ENCODE peak calls at places on chromosome 7, in nine cellular contexts. One of them, this sample, is unnamed.

GRCh38 chr7:8084772-8085171 is 116.2 kb downstream of the GLCCI1 start:
- DNase-seq in MCF 10A: no peak
- DNase-seq in cardiac muscle cell: no peak
- DNase-seq in astrocyte: no peak
- DNase-seq in uterus: no peak
- DNase-seq in BJ: no peak
- DNase-seq in GM10248: no peak
- DNase-seq in CD4-positive, alpha-beta T cell: no peak
- DNase-seq in neural crest cell: no peak
- DNase-seq in this sample: no peak

GRCh38 chr7:138248609-138249008 is 172.3 kb downstream of the AKR1D1 start:
- DNase-seq in MCF 10A: no peak
- DNase-seq in cardiac muscle cell: peak; percentile 25
- DNase-seq in astrocyte: peak; percentile 21
- DNase-seq in uterus: no peak
- DNase-seq in BJ: no peak
- DNase-seq in GM10248: no peak
- DNase-seq in CD4-positive, alpha-beta T cell: no peak
- DNase-seq in neural crest cell: no peak
- DNase-seq in this sample: no peak

GRCh38 chr7:143049380-143049779 is 2.8 kb upstream of the OR6V1 start:
- DNase-seq in MCF 10A: no peak
- DNase-seq in cardiac muscle cell: peak; percentile 20
- DNase-seq in astrocyte: no peak
- DNase-seq in uterus: no peak
- DNase-seq in BJ: no peak
- DNase-seq in GM10248: no peak
- DNase-seq in CD4-positive, alpha-beta T cell: no peak
- DNase-seq in neural crest cell: no peak
- DNase-seq in this sample: no peak

GRCh38 chr7:139231513-139232376 is 708 bp downstream of the UBN2 start:
- DNase-seq in MCF 10A: peak; percentile 56
- DNase-seq in cardiac muscle cell: peak; percentile 39
- DNase-seq in astrocyte: no peak
- DNase-seq in uterus: peak; percentile 20
- DNase-seq in BJ: no peak
- DNase-seq in GM10248: peak; percentile 43
- DNase-seq in CD4-positive, alpha-beta T cell: peak; percentile 41
- DNase-seq in neural crest cell: peak; percentile 14
- DNase-seq in this sample: peak; percentile 89

GRCh38 chr7:112874909-112875308 is 84.7 kb upstream of the TMEM168 start:
- DNase-seq in MCF 10A: no peak
- DNase-seq in cardiac muscle cell: no peak
- DNase-seq in astrocyte: peak; percentile 41
- DNase-seq in uterus: no peak
- DNase-seq in BJ: no peak
- DNase-seq in GM10248: no peak
- DNase-seq in CD4-positive, alpha-beta T cell: no peak
- DNase-seq in neural crest cell: no peak
- DNase-seq in this sample: no peak

GRCh38 chr7:158003441-158004122 is 584.0 kb downstream of the PTPRN2 start:
- DNase-seq in MCF 10A: no peak
- DNase-seq in cardiac muscle cell: no peak
- DNase-seq in astrocyte: no peak
- DNase-seq in uterus: no peak
- DNase-seq in BJ: no peak
- DNase-seq in GM10248: no peak
- DNase-seq in CD4-positive, alpha-beta T cell: no peak
- DNase-seq in neural crest cell: no peak
- DNase-seq in this sample: no peak

GRCh38 chr7:96300487-96300886 is 21.4 kb downstream of the SLC25A13 start:
- DNase-seq in MCF 10A: no peak
- DNase-seq in cardiac muscle cell: peak; percentile 34
- DNase-seq in astrocyte: no peak
- DNase-seq in uterus: no peak
- DNase-seq in BJ: no peak
- DNase-seq in GM10248: no peak
- DNase-seq in CD4-positive, alpha-beta T cell: no peak
- DNase-seq in neural crest cell: no peak
- DNase-seq in this sample: no peak

GRCh38 chr7:19665399-19666008 is 43.3 kb downstream of the POLR1F start:
- DNase-seq in MCF 10A: peak; percentile 51
- DNase-seq in cardiac muscle cell: peak; percentile 55
- DNase-seq in astrocyte: peak; percentile 13
- DNase-seq in uterus: no peak
- DNase-seq in BJ: no peak
- DNase-seq in GM10248: peak; percentile 21
- DNase-seq in CD4-positive, alpha-beta T cell: no peak
- DNase-seq in neural crest cell: no peak
- DNase-seq in this sample: no peak

GRCh38 chr7:117873056-117873932 is at the start of gene CTTNBP2:
- DNase-seq in MCF 10A: peak; percentile 48
- DNase-seq in cardiac muscle cell: peak; percentile 55
- DNase-seq in astrocyte: peak; percentile 40
- DNase-seq in uterus: peak; percentile 62
- DNase-seq in BJ: no peak
- DNase-seq in GM10248: peak; percentile 25
- DNase-seq in CD4-positive, alpha-beta T cell: no peak
- DNase-seq in neural crest cell: peak; percentile 51
- DNase-seq in this sample: peak; percentile 81

GRCh38 chr7:37666026-37666780 is 17.4 kb upstream of the GPR141 start:
- DNase-seq in MCF 10A: peak; percentile 95
- DNase-seq in cardiac muscle cell: no peak
- DNase-seq in astrocyte: no peak
- DNase-seq in uterus: no peak
- DNase-seq in BJ: no peak
- DNase-seq in GM10248: no peak
- DNase-seq in CD4-positive, alpha-beta T cell: no peak
- DNase-seq in neural crest cell: no peak
- DNase-seq in this sample: no peak

GRCh38 chr7:147722119-147722518 is 868.4 kb upstream of the C7orf33 start:
- DNase-seq in MCF 10A: no peak
- DNase-seq in cardiac muscle cell: no peak
- DNase-seq in astrocyte: no peak
- DNase-seq in uterus: no peak
- DNase-seq in BJ: no peak
- DNase-seq in GM10248: no peak
- DNase-seq in CD4-positive, alpha-beta T cell: no peak
- DNase-seq in neural crest cell: no peak
- DNase-seq in this sample: no peak

GRCh38 chr7:45658716-45659495 is 84.7 kb downstream of the ADCY1 start:
- DNase-seq in MCF 10A: no peak
- DNase-seq in cardiac muscle cell: no peak
- DNase-seq in astrocyte: no peak
- DNase-seq in uterus: no peak
- DNase-seq in BJ: no peak
- DNase-seq in GM10248: no peak
- DNase-seq in CD4-positive, alpha-beta T cell: no peak
- DNase-seq in neural crest cell: no peak
- DNase-seq in this sample: no peak

GRCh38 chr7:55128693-55129394 is 110.0 kb downstream of the EGFR start:
- DNase-seq in MCF 10A: peak; percentile 33
- DNase-seq in cardiac muscle cell: peak; percentile 85
- DNase-seq in astrocyte: peak; percentile 67
- DNase-seq in uterus: peak; percentile 65
- DNase-seq in BJ: no peak
- DNase-seq in GM10248: no peak
- DNase-seq in CD4-positive, alpha-beta T cell: no peak
- DNase-seq in neural crest cell: no peak
- DNase-seq in this sample: no peak

GRCh38 chr7:55129409-55130078 is 110.7 kb downstream of the EGFR start:
- DNase-seq in MCF 10A: peak; percentile 89
- DNase-seq in cardiac muscle cell: peak; percentile 68
- DNase-seq in astrocyte: peak; percentile 67
- DNase-seq in uterus: no peak
- DNase-seq in BJ: no peak
- DNase-seq in GM10248: no peak
- DNase-seq in CD4-positive, alpha-beta T cell: no peak
- DNase-seq in neural crest cell: no peak
- DNase-seq in this sample: peak; percentile 90

GRCh38 chr7:55131421-55131929 is 112.7 kb downstream of the EGFR start:
- DNase-seq in MCF 10A: no peak
- DNase-seq in cardiac muscle cell: no peak
- DNase-seq in astrocyte: no peak
- DNase-seq in uterus: no peak
- DNase-seq in BJ: no peak
- DNase-seq in GM10248: no peak
- DNase-seq in CD4-positive, alpha-beta T cell: no peak
- DNase-seq in neural crest cell: peak; percentile 52
- DNase-seq in this sample: no peak

GRCh38 chr7:55130554-55131198 is 111.9 kb downstream of the EGFR start:
- DNase-seq in MCF 10A: no peak
- DNase-seq in cardiac muscle cell: peak; percentile 83
- DNase-seq in astrocyte: peak; percentile 92
- DNase-seq in uterus: peak; percentile 67
- DNase-seq in BJ: no peak
- DNase-seq in GM10248: peak; percentile 40
- DNase-seq in CD4-positive, alpha-beta T cell: no peak
- DNase-seq in neural crest cell: peak; percentile 46
- DNase-seq in this sample: no peak

DNA sequence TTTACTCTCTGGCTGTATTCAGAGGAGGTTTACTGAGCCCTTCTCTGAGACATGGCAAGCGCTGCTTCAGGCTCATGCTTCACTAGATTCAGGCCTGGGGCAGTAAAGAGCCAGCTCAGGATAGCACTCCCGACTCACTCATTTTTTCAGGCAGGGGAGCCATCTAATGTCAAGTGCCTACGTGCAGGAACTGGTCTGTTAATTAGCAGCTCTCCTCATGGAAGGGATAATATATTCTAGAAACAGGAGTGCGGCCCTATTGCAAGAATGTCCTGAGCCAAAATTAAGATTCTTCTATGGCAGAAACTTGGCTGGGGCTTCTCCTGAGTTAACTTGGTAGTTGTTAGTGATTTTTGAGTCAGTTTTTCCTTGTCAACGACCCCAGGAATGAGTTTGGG is 111.3 kb downstream of the EGFR start:
- DNase-seq in MCF 10A: no peak
- DNase-seq in cardiac muscle cell: peak; percentile 68
- DNase-seq in astrocyte: peak; percentile 66
- DNase-seq in uterus: no peak
- DNase-seq in BJ: no peak
- DNase-seq in GM10248: no peak
- DNase-seq in CD4-positive, alpha-beta T cell: no peak
- DNase-seq in neural crest cell: no peak
- DNase-seq in this sample: no peak
- TF ChIP-seq CTCF in MCF 10A: no peak
- TF ChIP-seq CTCF in cardiac muscle cell: no peak
- TF ChIP-seq CTCF in astrocyte: no peak
- TF ChIP-seq CTCF in uterus: no peak
- TF ChIP-seq CTCF in BJ: no peak
- TF ChIP-seq CTCF in GM10248: no peak
- TF ChIP-seq CTCF in CD4-positive, alpha-beta T cell: no peak
- TF ChIP-seq CTCF in neural crest cell: no peak
- TF ChIP-seq CTCF in this sample: no peak

DNA sequence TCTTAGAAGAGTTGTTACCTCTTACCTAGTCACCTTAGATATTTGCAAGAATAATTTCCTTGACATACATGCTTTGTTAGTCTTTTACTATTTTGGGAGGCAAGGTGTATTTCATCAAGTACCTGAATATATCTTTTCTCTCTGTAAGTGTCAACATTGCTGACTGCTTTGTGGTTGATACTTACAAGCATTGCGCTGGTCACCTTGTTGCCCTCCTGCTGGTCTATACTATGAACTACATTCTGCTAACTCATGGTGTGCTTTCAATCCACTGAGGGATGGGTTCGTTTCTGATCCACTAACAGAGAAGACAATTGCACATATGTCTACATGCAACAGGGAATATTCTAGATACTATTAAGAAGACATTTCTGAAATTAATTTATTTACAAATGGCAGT is 837.8 kb upstream of the COBL start:
- DNase-seq in MCF 10A: peak; percentile 1
- DNase-seq in cardiac muscle cell: no peak
- DNase-seq in astrocyte: no peak
- DNase-seq in uterus: no peak
- DNase-seq in BJ: no peak
- DNase-seq in GM10248: no peak
- DNase-seq in CD4-positive, alpha-beta T cell: no peak
- DNase-seq in neural crest cell: no peak
- DNase-seq in this sample: no peak
- TF ChIP-seq CTCF in MCF 10A: peak; percentile 14
- TF ChIP-seq CTCF in cardiac muscle cell: no peak
- TF ChIP-seq CTCF in astrocyte: no peak
- TF ChIP-seq CTCF in uterus: no peak
- TF ChIP-seq CTCF in BJ: no peak
- TF ChIP-seq CTCF in GM10248: no peak
- TF ChIP-seq CTCF in CD4-positive, alpha-beta T cell: no peak
- TF ChIP-seq CTCF in neural crest cell: peak; percentile 40
- TF ChIP-seq CTCF in this sample: no peak

DNA sequence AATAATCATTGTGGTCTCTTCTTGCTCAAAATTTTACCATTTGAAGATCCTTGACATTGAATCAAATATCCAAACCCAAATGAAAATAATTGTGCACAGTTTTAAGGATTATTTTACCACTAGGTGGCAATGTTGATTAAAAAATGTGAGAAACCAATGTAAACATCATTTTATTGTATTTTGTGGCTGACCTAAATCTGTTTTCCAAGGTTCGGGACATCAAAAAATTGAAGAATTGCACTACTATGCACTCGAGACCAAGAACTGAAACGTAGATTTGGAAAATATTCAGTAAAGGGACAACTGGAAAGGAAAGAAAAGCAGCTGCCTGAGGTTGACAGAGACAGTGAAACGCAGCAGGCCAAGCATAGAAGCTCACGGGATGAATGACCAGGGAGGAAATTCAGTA is 259.3 kb downstream of the SNX13 start:
- DNase-seq in MCF 10A: peak; percentile 41
- DNase-seq in cardiac muscle cell: peak; percentile 70
- DNase-seq in astrocyte: no peak
- DNase-seq in uterus: no peak
- DNase-seq in BJ: no peak
- DNase-seq in GM10248: no peak
- DNase-seq in CD4-positive, alpha-beta T cell: no peak
- DNase-seq in neural crest cell: no peak
- DNase-seq in this sample: no peak
- TF ChIP-seq CTCF in MCF 10A: peak; percentile 35
- TF ChIP-seq CTCF in cardiac muscle cell: peak; percentile 34
- TF ChIP-seq CTCF in astrocyte: peak; percentile 46
- TF ChIP-seq CTCF in uterus: peak; percentile 53
- TF ChIP-seq CTCF in BJ: peak; percentile 20
- TF ChIP-seq CTCF in GM10248: peak; percentile 34
- TF ChIP-seq CTCF in CD4-positive, alpha-beta T cell: peak; percentile 72
- TF ChIP-seq CTCF in neural crest cell: peak; percentile 65
- TF ChIP-seq CTCF in this sample: peak; percentile 47

DNA sequence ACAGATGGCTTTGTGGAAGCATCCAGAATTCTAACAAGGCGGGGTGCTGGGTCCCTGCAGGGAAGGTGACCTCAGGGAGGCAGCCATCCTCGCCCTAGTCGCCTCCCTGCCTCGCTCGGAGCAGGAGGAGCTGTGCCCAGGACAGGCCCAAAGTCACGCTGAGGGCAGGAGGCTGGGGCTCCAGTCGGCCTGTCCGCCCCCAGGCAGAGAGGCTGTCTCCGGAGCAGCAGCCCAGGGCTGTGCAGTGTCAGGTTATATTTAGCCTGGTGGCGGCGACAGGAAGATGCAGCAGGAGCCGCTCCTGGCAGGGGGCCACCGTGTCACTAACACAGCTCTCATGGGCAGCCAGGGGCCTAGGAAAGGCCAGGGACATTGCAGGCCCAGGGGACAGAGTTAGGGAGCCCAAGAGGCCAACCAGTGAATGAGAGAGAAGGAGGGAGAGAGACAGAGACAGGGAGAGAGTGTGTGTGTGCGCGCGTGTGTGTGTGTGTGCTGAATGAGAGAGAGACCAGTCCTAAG is 13.5 kb downstream of the KCNH2 start:
- DNase-seq in MCF 10A: no peak
- DNase-seq in cardiac muscle cell: no peak
- DNase-seq in astrocyte: no peak
- DNase-seq in uterus: no peak
- DNase-seq in BJ: no peak
- DNase-seq in GM10248: no peak
- DNase-seq in CD4-positive, alpha-beta T cell: no peak
- DNase-seq in neural crest cell: no peak
- DNase-seq in this sample: no peak
- TF ChIP-seq CTCF in MCF 10A: no peak
- TF ChIP-seq CTCF in cardiac muscle cell: no peak
- TF ChIP-seq CTCF in astrocyte: no peak
- TF ChIP-seq CTCF in uterus: no peak
- TF ChIP-seq CTCF in BJ: no peak
- TF ChIP-seq CTCF in GM10248: no peak
- TF ChIP-seq CTCF in CD4-positive, alpha-beta T cell: no peak
- TF ChIP-seq CTCF in neural crest cell: no peak
- TF ChIP-seq CTCF in this sample: no peak